ENCODE peak calls at places on chromosome 2, in ten cellular contexts. C is stimulated activated CD4-positive, alpha-beta T cell treated with anti-CD3 and anti-CD28 coated beads, Interleukin-1b, Interleukin-23, amount 100 ng/mL, for 1 hour; H is stimulated activated CD8-positive, alpha-beta memory T cell treated with anti-CD3 and anti-CD28 coated beads, Interleukin-15, amount 100 ng/mL, for 24 hours; Z is Ammon's horn; L is hepatic stellate cell; K is activated naive CD8-positive, alpha-beta T cell treated with anti-CD3 and anti-CD28 coated beads, Interleukin-2, amount 50 U/mL, for 24 hours; O is kidney tubule cell; T is heart right ventricle; F is left ventricle myocardium superior; Y is effector CD8-positive, alpha-beta T cell. S is an unnamed sample.
A peak's percentile ranks its signal among the peaks of the same experiment; 100 is the strongest.

GRCh38 chr2:178241852-178242551 is 47.7 kb downstream of the OSBPL6 start:
- DNase-seq in F (peak; percentile 35), Y (no peak), O (peak; percentile 87), K (no peak), Z (peak; percentile 89), L (peak; percentile 39), C (no peak), H (no peak), T (peak; percentile 74), S (no peak)

GRCh38 chr2:49714433-49714832 is 560.1 kb upstream of the FSHR start:
- DNase-seq in T (no peak), K (no peak), Y (no peak), O (no peak), C (no peak), F (no peak), Z (no peak), L (no peak), H (no peak), S (no peak)

GRCh38 chr2:10331702-10332401 is 29.1 kb downstream of the HPCAL1 start:
- DNase-seq in K (peak; percentile 78), Z (peak; percentile 42), H (no peak), O (no peak), L (no peak), C (no peak), T (no peak), Y (no peak), F (no peak), S (peak; percentile 38)

GRCh38 chr2:179181002-179181401 is 83.6 kb downstream of the SESTD1 start:
- DNase-seq in T (no peak), Y (no peak), O (no peak), C (no peak), Z (no peak), H (no peak), K (no peak), F (no peak), L (no peak), S (no peak)

GRCh38 chr2:15663802-15664201 is 72.1 kb downstream of the DDX1 start:
- DNase-seq in Z (no peak), O (no peak), F (no peak), Y (no peak), C (no peak), L (no peak), K (no peak), H (no peak), T (no peak), S (no peak)

GRCh38 chr2:235813398-235813797 is 319.6 kb downstream of the AGAP1 start:
- DNase-seq in H (no peak), K (no peak), T (no peak), O (no peak), F (no peak), C (no peak), Z (no peak), L (no peak), Y (no peak), S (no peak)

GRCh38 chr2:185738679-185739472 is at the start of gene FSIP2:
- DNase-seq in F (peak; percentile 67), O (peak; percentile 88), Y (no peak), Z (peak; percentile 2), T (peak; percentile 5), L (no peak), C (no peak), H (no peak), K (peak; percentile 58), S (peak; percentile 19)

GRCh38 chr2:1414121-1414520 is 858 bp downstream of the TPO start:
- DNase-seq in O (no peak), L (no peak), Z (no peak), H (no peak), K (no peak), Y (no peak), F (no peak), T (no peak), C (no peak), S (no peak)

GRCh38 chr2:29811378-29811777 is 110.0 kb downstream of the ALK start:
- DNase-seq in Z (no peak), F (no peak), K (no peak), Y (no peak), H (no peak), O (peak; percentile 89), C (no peak), L (no peak), T (no peak), S (no peak)

GRCh38 chr2:42105330-42106256 is 57.8 kb downstream of the PKDCC start:
- DNase-seq in C (peak; percentile 28), L (no peak), O (no peak), T (peak; percentile 51), F (peak; percentile 48), Y (peak; percentile 62), K (peak; percentile 69), Z (no peak), H (no peak), S (no peak)

GRCh38 chr2:31764169-31764568 is 183.4 kb upstream of the SRD5A2 start:
- DNase-seq in Y (no peak), O (no peak), Z (no peak), K (no peak), L (no peak), H (no peak), T (no peak), F (no peak), C (no peak), S (no peak)

GRCh38 chr2:148704247-148704646 is 59.7 kb downstream of the EPC2 start:
- DNase-seq in O (no peak), C (no peak), L (no peak), F (no peak), Y (no peak), T (no peak), K (no peak), H (no peak), Z (no peak), S (no peak)